ENCODE peak calls at places on chromosomes 16 and 17, in five cellular contexts. B is endodermal cell; F is cardiac fibroblast; E is CD8-positive, alpha-beta T cell; U is mesothelial cell of epicardium. M is an unnamed sample.

GRCh38 chr16:48632137-48632774 is 22.3 kb upstream of the N4BP1 start:
- DNase-seq in B (no peak), F (no peak), E (no peak), U (no peak), M (no peak)

GRCh38 chr16:5977329-5977728 is 879.7 kb upstream of the EEF2KMT start:
- DNase-seq in B (no peak), F (no peak), E (no peak), U (no peak), M (no peak)

GRCh38 chr17:61150686-61151299 is 248.8 kb upstream of the TBX2 start:
- DNase-seq in B (no peak), F (no peak), E (no peak), U (no peak), M (no peak)

GRCh38 chr16:70646260-70647241 is at the start of gene IL34:
- DNase-seq in B (no peak), F (peak), E (no peak), U (no peak), M (no peak)

GRCh38 chr16:88533945-88534641 is 36.1 kb upstream of the ZC3H18 start:
- DNase-seq in B (peak), F (peak), E (peak), U (peak), M (peak)

GRCh38 chr16:69820926-69821541 is 58.9 kb downstream of the WWP2 start:
- DNase-seq in B (no peak), F (peak), E (no peak), U (no peak), M (no peak)

GRCh38 chr16:22117666-22118065 is 25.3 kb downstream of the VWA3A start:
- DNase-seq in B (no peak), F (no peak), E (no peak), U (no peak), M (no peak)

GRCh38 chr17:12089809-12090384 is 69.2 kb downstream of the MAP2K4 start:
- DNase-seq in B (no peak), F (peak), E (no peak), U (no peak), M (no peak)

GRCh38 chr16:2022723-2023097 is 3.1 kb downstream of the NPW start:
- DNase-seq in B (peak), F (peak), E (no peak), U (no peak), M (no peak)

GRCh38 chr16:6122401-6122800 is 1024.8 kb upstream of the EEF2KMT start:
- DNase-seq in B (no peak), F (no peak), E (no peak), U (no peak), M (no peak)

GRCh38 chr16:2924901-2925820 is 13.4 kb downstream of the FLYWCH1 start:
- DNase-seq in B (peak), F (no peak), E (no peak), U (no peak), M (no peak)

GRCh38 chr16:69084301-69084700 is 21.2 kb upstream of the HAS3 start:
- DNase-seq in B (peak), F (peak), E (no peak), U (no peak), M (no peak)

GRCh38 chr16:85029413-85029794 is 1.8 kb downstream of the KIAA0513 start:
- DNase-seq in B (peak), F (no peak), E (peak), U (no peak), M (peak)

GRCh38 chr17:28173801-28174200 is 131.3 kb downstream of the NLK start:
- DNase-seq in B (no peak), F (peak), E (no peak), U (no peak), M (no peak)

GRCh38 chr16:53209489-53209888 is 154.7 kb downstream of the CHD9 start:
- DNase-seq in B (no peak), F (no peak), E (no peak), U (no peak), M (no peak)

GRCh38 chr17:82153745-82154375 is 55.8 kb upstream of the FASN start:
- DNase-seq in B (peak), F (peak), E (peak), U (peak), M (peak)

GRCh38 chr16:86075839-86076440 is 177.0 kb downstream of the IRF8 start:
- DNase-seq in B (peak), F (no peak), E (no peak), U (no peak), M (no peak)

GRCh38 chr17:2189231-2189630 is 114.4 kb downstream of the SMG6 start:
- DNase-seq in B (no peak), F (peak), E (no peak), U (no peak), M (no peak)

GRCh38 chr17:74063439-74063838 is 140.0 kb upstream of the RPL38 start:
- DNase-seq in B (no peak), F (no peak), E (no peak), U (no peak), M (no peak)

GRCh38 chr16:60463986-60464385 is 1572.3 kb downstream of the CDH8 start:
- DNase-seq in B (no peak), F (no peak), E (no peak), U (no peak), M (no peak)

GRCh38 chr16:88773812-88774291 is 11.2 kb downstream of the PIEZO1 start:
- DNase-seq in B (peak), F (peak), E (no peak), U (no peak), M (no peak)

GRCh38 chr17:81325974-81326358 is 30.9 kb upstream of the SLC38A10 start:
- DNase-seq in B (no peak), F (no peak), E (no peak), U (no peak), M (no peak)

GRCh38 chr17:77354721-77355455 is 214.1 kb downstream of the SEC14L1 start:
- DNase-seq in B (no peak), F (peak), E (peak), U (no peak), M (no peak)

GRCh38 chr16:29876578-29877249 is 13.7 kb upstream of the CDIPT start:
- DNase-seq in B (peak), F (no peak), E (peak), U (no peak), M (no peak)

GRCh38 chr17:29566473-29567361 is at the start of gene ABHD15:
- DNase-seq in B (peak), F (peak), E (peak), U (peak), M (peak)

GRCh38 chr16:17273142-17273561 is 197.6 kb downstream of the XYLT1 start:
- DNase-seq in B (no peak), F (peak), E (no peak), U (no peak), M (peak)

GRCh38 chr16:71263581-71263980 is 25.6 kb downstream of the CMTR2 start:
- DNase-seq in B (no peak), F (no peak), E (no peak), U (no peak), M (no peak)

GRCh38 chr17:44115585-44116415 is 7.6 kb downstream of the HDAC5 start:
- DNase-seq in B (peak), F (peak), E (no peak), U (no peak), M (no peak)

GRCh38 chr17:40515491-40516041 is 14.1 kb upstream of the TNS4 start:
- DNase-seq in B (peak), F (no peak), E (no peak), U (no peak), M (no peak)

GRCh38 chr16:87570938-87571867 is 31.1 kb upstream of the JPH3 start:
- DNase-seq in B (peak), F (peak), E (no peak), U (no peak), M (no peak)

GRCh38 chr16:30094541-30095165 is 1.4 kb downstream of the YPEL3 start:
- DNase-seq in B (no peak), F (no peak), E (no peak), U (no peak), M (no peak)

GRCh38 chr16:88924834-88925539 is 52.0 kb downstream of the CBFA2T3 start:
- DNase-seq in B (peak), F (peak), E (no peak), U (no peak), M (peak)

GRCh38 chr17:74798239-74798707 is 22.1 kb upstream of the NAT9 start:
- DNase-seq in B (no peak), F (no peak), E (no peak), U (no peak), M (no peak)

GRCh38 chr16:87723224-87723619 is 42.6 kb downstream of the KLHDC4 start:
- DNase-seq in B (no peak), F (peak), E (no peak), U (no peak), M (peak)

GRCh38 chr17:19897901-19898300 is 30.2 kb upstream of the ULK2 start:
- DNase-seq in B (no peak), F (peak), E (no peak), U (no peak), M (no peak)

GRCh38 chr17:66644311-66644710 is 190.6 kb upstream of the CACNG5 start:
- DNase-seq in B (no peak), F (no peak), E (no peak), U (no peak), M (no peak)

GRCh38 chr16:78224342-78224741 is 124.9 kb downstream of the WWOX start:
- DNase-seq in B (no peak), F (no peak), E (no peak), U (no peak), M (no peak)

GRCh38 chr16:78230832-78231231 is 131.4 kb downstream of the WWOX start:
- DNase-seq in B (no peak), F (peak), E (no peak), U (no peak), M (no peak)

GRCh38 chr16:78228704-78229103 is 129.2 kb downstream of the WWOX start:
- DNase-seq in B (no peak), F (no peak), E (no peak), U (no peak), M (no peak)

DNA sequence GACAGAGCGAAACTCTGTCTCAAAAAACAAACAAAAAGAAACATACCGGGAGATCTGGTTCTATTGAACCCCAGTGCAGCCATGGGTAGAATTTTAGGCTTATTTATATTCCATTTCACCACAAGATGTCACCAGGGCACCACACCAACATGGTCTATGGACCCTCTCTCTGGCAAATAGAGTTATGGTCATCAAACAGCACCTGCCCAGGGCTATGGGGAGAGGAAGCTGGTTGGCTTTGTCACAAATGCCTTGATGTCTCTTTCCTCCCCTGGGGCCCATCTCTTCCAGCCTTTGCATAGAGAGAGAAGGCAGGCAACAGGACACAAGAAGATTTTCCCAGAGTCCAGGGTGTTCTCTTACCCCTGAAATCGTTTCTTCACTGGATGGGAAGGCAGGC is 128.4 kb downstream of the WWOX start:
- DNase-seq in B (peak), F (no peak), E (no peak), U (no peak), M (no peak)
- TF ChIP-seq CTCF in B (peak), F (no peak), E (no peak), U (no peak), M (no peak)

GRCh38 chr17:16101440-16101839 is 101.8 kb downstream of the TTC19 start:
- DNase-seq in B (no peak), F (no peak), E (no peak), U (no peak), M (no peak)

GRCh38 chr17:16106161-16106891 is 106.7 kb downstream of the TTC19 start:
- DNase-seq in B (no peak), F (peak), E (no peak), U (no peak), M (no peak)

GRCh38 chr17:16104189-16104588 is 104.6 kb downstream of the TTC19 start:
- DNase-seq in B (no peak), F (no peak), E (no peak), U (no peak), M (no peak)

GRCh38 chr17:16100737-16101400 is 101.2 kb downstream of the TTC19 start:
- DNase-seq in B (no peak), F (peak), E (no peak), U (no peak), M (no peak)
- TF ChIP-seq CTCF in B (no peak), F (peak), E (no peak), U (no peak), M (no peak)

GRCh38 chr17:8484465-8484864 is 48.8 kb downstream of the NDEL1 start:
- DNase-seq in B (no peak), F (no peak), E (no peak), U (no peak), M (no peak)

GRCh38 chr17:8488491-8488890 is 52.8 kb downstream of the NDEL1 start:
- DNase-seq in B (no peak), F (no peak), E (no peak), U (no peak), M (no peak)

GRCh38 chr17:8482546-8482945 is 46.9 kb downstream of the NDEL1 start:
- DNase-seq in B (no peak), F (no peak), E (no peak), U (no peak), M (no peak)

GRCh38 chr17:8487130-8487645 is 51.5 kb downstream of the NDEL1 start:
- DNase-seq in B (no peak), F (no peak), E (no peak), U (no peak), M (no peak)

DNA sequence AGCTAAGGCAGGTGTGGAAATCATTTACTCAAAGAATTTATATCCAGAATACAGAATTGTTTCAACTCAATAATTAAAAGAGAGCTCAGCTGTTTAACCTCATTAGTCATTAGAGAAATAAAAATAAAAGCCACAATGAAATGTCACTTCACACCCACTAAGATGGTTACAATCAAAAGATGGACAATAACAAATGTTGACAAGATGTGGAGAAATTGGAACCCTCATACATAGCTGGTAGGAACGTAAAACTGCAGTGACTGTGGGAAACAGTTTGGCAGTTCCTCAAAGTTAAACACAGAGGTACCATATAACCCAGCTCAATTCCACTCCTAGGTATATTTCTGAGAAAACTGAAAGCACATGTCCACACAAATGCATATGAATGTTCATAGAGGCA is 49.8 kb downstream of the NDEL1 start:
- DNase-seq in B (no peak), F (no peak), E (no peak), U (no peak), M (no peak)
- TF ChIP-seq CTCF in B (no peak), F (no peak), E (no peak), U (no peak), M (no peak)

GRCh38 chr17:63446218-63446980 is at the start of gene CYB561:
- DNase-seq in B (no peak), F (peak), E (peak), U (peak), M (peak)
- TF ChIP-seq CTCF in B (no peak), F (no peak), E (peak), U (no peak), M (peak)

M was measured in GM13977.